ENCODE peak calls at places on chromosomes 12 and 14, in eight cellular contexts. One of them, this sample, is unnamed.

GRCh38 chr12:51907083-51907863 is at the start of gene ACVRL1:
- DNase-seq in CD4-positive, CD25-positive, alpha-beta regulatory T cell: no peak
- DNase-seq in lung: no peak
- DNase-seq in GM12865: no peak
- DNase-seq in fibroblast of lung: no peak
- DNase-seq in A549: no peak
- DNase-seq in retinal pigment epithelial cell: no peak
- DNase-seq in astrocyte of the spinal cord: no peak
- DNase-seq in this sample: no peak

GRCh38 chr12:108787539-108787938 is 56.2 kb upstream of the CORO1C start:
- DNase-seq in CD4-positive, CD25-positive, alpha-beta regulatory T cell: no peak
- DNase-seq in lung: no peak
- DNase-seq in GM12865: no peak
- DNase-seq in fibroblast of lung: no peak
- DNase-seq in A549: no peak
- DNase-seq in retinal pigment epithelial cell: no peak
- DNase-seq in astrocyte of the spinal cord: no peak
- DNase-seq in this sample: no peak

GRCh38 chr14:105419305-105420091 is at the start of gene MTA1:
- DNase-seq in CD4-positive, CD25-positive, alpha-beta regulatory T cell: peak
- DNase-seq in lung: no peak
- DNase-seq in GM12865: peak
- DNase-seq in fibroblast of lung: peak
- DNase-seq in A549: no peak
- DNase-seq in retinal pigment epithelial cell: no peak
- DNase-seq in astrocyte of the spinal cord: no peak
- DNase-seq in this sample: no peak

GRCh38 chr14:51644215-51644969 is 7.3 kb upstream of the FRMD6 start:
- DNase-seq in CD4-positive, CD25-positive, alpha-beta regulatory T cell: no peak
- DNase-seq in lung: no peak
- DNase-seq in GM12865: no peak
- DNase-seq in fibroblast of lung: peak
- DNase-seq in A549: no peak
- DNase-seq in retinal pigment epithelial cell: no peak
- DNase-seq in astrocyte of the spinal cord: no peak
- DNase-seq in this sample: peak

GRCh38 chr12:64782181-64782580 is 23.0 kb upstream of the GNS start:
- DNase-seq in CD4-positive, CD25-positive, alpha-beta regulatory T cell: no peak
- DNase-seq in lung: no peak
- DNase-seq in GM12865: no peak
- DNase-seq in fibroblast of lung: no peak
- DNase-seq in A549: no peak
- DNase-seq in retinal pigment epithelial cell: no peak
- DNase-seq in astrocyte of the spinal cord: no peak
- DNase-seq in this sample: no peak

GRCh38 chr12:83461326-83461985 is 774.8 kb downstream of the TMTC2 start:
- DNase-seq in CD4-positive, CD25-positive, alpha-beta regulatory T cell: no peak
- DNase-seq in lung: no peak
- DNase-seq in GM12865: no peak
- DNase-seq in fibroblast of lung: peak
- DNase-seq in A549: no peak
- DNase-seq in retinal pigment epithelial cell: no peak
- DNase-seq in astrocyte of the spinal cord: peak
- DNase-seq in this sample: peak

GRCh38 chr14:104822821-104823615 is 22.1 kb downstream of the ZBTB42 start:
- DNase-seq in CD4-positive, CD25-positive, alpha-beta regulatory T cell: no peak
- DNase-seq in lung: no peak
- DNase-seq in GM12865: no peak
- DNase-seq in fibroblast of lung: no peak
- DNase-seq in A549: no peak
- DNase-seq in retinal pigment epithelial cell: no peak
- DNase-seq in astrocyte of the spinal cord: no peak
- DNase-seq in this sample: no peak

GRCh38 chr12:20194171-20194570 is 174.2 kb upstream of the PDE3A start:
- DNase-seq in CD4-positive, CD25-positive, alpha-beta regulatory T cell: no peak
- DNase-seq in lung: no peak
- DNase-seq in GM12865: no peak
- DNase-seq in fibroblast of lung: peak
- DNase-seq in A549: peak
- DNase-seq in retinal pigment epithelial cell: no peak
- DNase-seq in astrocyte of the spinal cord: peak
- DNase-seq in this sample: peak

GRCh38 chr12:79615596-79616560 is 74.9 kb downstream of the PAWR start:
- DNase-seq in CD4-positive, CD25-positive, alpha-beta regulatory T cell: no peak
- DNase-seq in lung: no peak
- DNase-seq in GM12865: peak
- DNase-seq in fibroblast of lung: no peak
- DNase-seq in A549: no peak
- DNase-seq in retinal pigment epithelial cell: no peak
- DNase-seq in astrocyte of the spinal cord: no peak
- DNase-seq in this sample: no peak

GRCh38 chr14:32329146-32329545 is at the start of gene AKAP6:
- DNase-seq in CD4-positive, CD25-positive, alpha-beta regulatory T cell: no peak
- DNase-seq in lung: no peak
- DNase-seq in GM12865: no peak
- DNase-seq in fibroblast of lung: no peak
- DNase-seq in A549: no peak
- DNase-seq in retinal pigment epithelial cell: no peak
- DNase-seq in astrocyte of the spinal cord: no peak
- DNase-seq in this sample: no peak

GRCh38 chr12:20372326-20373097 is 4.2 kb downstream of the PDE3A start:
- DNase-seq in CD4-positive, CD25-positive, alpha-beta regulatory T cell: no peak
- DNase-seq in lung: no peak
- DNase-seq in GM12865: no peak
- DNase-seq in fibroblast of lung: no peak
- DNase-seq in A549: no peak
- DNase-seq in retinal pigment epithelial cell: no peak
- DNase-seq in astrocyte of the spinal cord: no peak
- DNase-seq in this sample: no peak

GRCh38 chr12:33588082-33588712 is 148.6 kb upstream of the SYT10 start:
- DNase-seq in CD4-positive, CD25-positive, alpha-beta regulatory T cell: no peak
- DNase-seq in lung: peak
- DNase-seq in GM12865: peak
- DNase-seq in fibroblast of lung: peak
- DNase-seq in A549: peak
- DNase-seq in retinal pigment epithelial cell: peak
- DNase-seq in astrocyte of the spinal cord: peak
- DNase-seq in this sample: no peak

GRCh38 chr14:32008602-32009193 is 68.4 kb upstream of the ARHGAP5 start:
- DNase-seq in CD4-positive, CD25-positive, alpha-beta regulatory T cell: no peak
- DNase-seq in lung: no peak
- DNase-seq in GM12865: no peak
- DNase-seq in fibroblast of lung: no peak
- DNase-seq in A549: no peak
- DNase-seq in retinal pigment epithelial cell: no peak
- DNase-seq in astrocyte of the spinal cord: no peak
- DNase-seq in this sample: no peak

GRCh38 chr14:42222924-42223471 is 616.3 kb downstream of the LRFN5 start:
- DNase-seq in CD4-positive, CD25-positive, alpha-beta regulatory T cell: no peak
- DNase-seq in lung: no peak
- DNase-seq in GM12865: peak
- DNase-seq in fibroblast of lung: peak
- DNase-seq in A549: peak
- DNase-seq in retinal pigment epithelial cell: peak
- DNase-seq in astrocyte of the spinal cord: peak
- DNase-seq in this sample: peak

GRCh38 chr12:112381421-112381897 is 772 bp downstream of the HECTD4 start:
- DNase-seq in CD4-positive, CD25-positive, alpha-beta regulatory T cell: no peak
- DNase-seq in lung: no peak
- DNase-seq in GM12865: peak
- DNase-seq in fibroblast of lung: no peak
- DNase-seq in A549: no peak
- DNase-seq in retinal pigment epithelial cell: no peak
- DNase-seq in astrocyte of the spinal cord: no peak
- DNase-seq in this sample: no peak

GRCh38 chr12:78555802-78556201 is 308.8 kb upstream of the SYT1 start:
- DNase-seq in CD4-positive, CD25-positive, alpha-beta regulatory T cell: no peak
- DNase-seq in lung: no peak
- DNase-seq in GM12865: no peak
- DNase-seq in fibroblast of lung: peak
- DNase-seq in A549: no peak
- DNase-seq in retinal pigment epithelial cell: no peak
- DNase-seq in astrocyte of the spinal cord: no peak
- DNase-seq in this sample: no peak

GRCh38 chr12:124747426-124748161 is 116.1 kb downstream of the SCARB1 start:
- DNase-seq in CD4-positive, CD25-positive, alpha-beta regulatory T cell: no peak
- DNase-seq in lung: no peak
- DNase-seq in GM12865: no peak
- DNase-seq in fibroblast of lung: peak
- DNase-seq in A549: peak
- DNase-seq in retinal pigment epithelial cell: peak
- DNase-seq in astrocyte of the spinal cord: peak
- DNase-seq in this sample: peak

GRCh38 chr12:666766-667308 is 3.6 kb upstream of the NINJ2 start:
- DNase-seq in CD4-positive, CD25-positive, alpha-beta regulatory T cell: peak
- DNase-seq in lung: no peak
- DNase-seq in GM12865: peak
- DNase-seq in fibroblast of lung: peak
- DNase-seq in A549: no peak
- DNase-seq in retinal pigment epithelial cell: no peak
- DNase-seq in astrocyte of the spinal cord: peak
- DNase-seq in this sample: no peak

GRCh38 chr14:55611859-55612258 is 31.9 kb downstream of the KTN1 start:
- DNase-seq in CD4-positive, CD25-positive, alpha-beta regulatory T cell: no peak
- DNase-seq in lung: no peak
- DNase-seq in GM12865: no peak
- DNase-seq in fibroblast of lung: no peak
- DNase-seq in A549: no peak
- DNase-seq in retinal pigment epithelial cell: no peak
- DNase-seq in astrocyte of the spinal cord: no peak
- DNase-seq in this sample: no peak

DNA sequence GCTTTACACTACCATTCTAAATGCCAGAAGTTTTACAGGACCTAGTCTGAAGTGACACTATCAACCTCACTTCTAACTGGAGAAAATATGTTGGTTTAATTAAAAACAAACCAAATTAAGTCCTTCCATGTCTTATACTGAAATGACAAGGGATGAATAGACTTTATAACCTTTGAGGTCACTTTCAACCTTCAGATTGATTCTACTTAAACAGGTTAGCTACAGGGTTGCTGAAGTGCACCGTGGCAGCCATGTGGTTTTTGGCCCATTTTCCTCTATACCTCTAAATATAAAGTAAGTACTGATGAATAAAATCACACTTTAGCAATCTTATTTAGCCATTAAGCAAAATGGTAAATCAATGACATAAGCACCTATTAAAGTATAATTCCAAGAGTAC is 3.9 kb downstream of the SLC38A2 start:
- DNase-seq in CD4-positive, CD25-positive, alpha-beta regulatory T cell: no peak
- DNase-seq in lung: no peak
- DNase-seq in GM12865: no peak
- DNase-seq in fibroblast of lung: no peak
- DNase-seq in A549: no peak
- DNase-seq in retinal pigment epithelial cell: no peak
- DNase-seq in astrocyte of the spinal cord: no peak
- DNase-seq in this sample: no peak
- H3K4me3 ChIP-seq in CD4-positive, CD25-positive, alpha-beta regulatory T cell: peak
- H3K4me3 ChIP-seq in lung: no peak
- H3K4me3 ChIP-seq in GM12865: peak
- H3K4me3 ChIP-seq in fibroblast of lung: peak
- H3K4me3 ChIP-seq in A549: peak
- H3K4me3 ChIP-seq in retinal pigment epithelial cell: peak
- H3K4me3 ChIP-seq in astrocyte of the spinal cord: peak
- H3K4me3 ChIP-seq in this sample: peak

DNA sequence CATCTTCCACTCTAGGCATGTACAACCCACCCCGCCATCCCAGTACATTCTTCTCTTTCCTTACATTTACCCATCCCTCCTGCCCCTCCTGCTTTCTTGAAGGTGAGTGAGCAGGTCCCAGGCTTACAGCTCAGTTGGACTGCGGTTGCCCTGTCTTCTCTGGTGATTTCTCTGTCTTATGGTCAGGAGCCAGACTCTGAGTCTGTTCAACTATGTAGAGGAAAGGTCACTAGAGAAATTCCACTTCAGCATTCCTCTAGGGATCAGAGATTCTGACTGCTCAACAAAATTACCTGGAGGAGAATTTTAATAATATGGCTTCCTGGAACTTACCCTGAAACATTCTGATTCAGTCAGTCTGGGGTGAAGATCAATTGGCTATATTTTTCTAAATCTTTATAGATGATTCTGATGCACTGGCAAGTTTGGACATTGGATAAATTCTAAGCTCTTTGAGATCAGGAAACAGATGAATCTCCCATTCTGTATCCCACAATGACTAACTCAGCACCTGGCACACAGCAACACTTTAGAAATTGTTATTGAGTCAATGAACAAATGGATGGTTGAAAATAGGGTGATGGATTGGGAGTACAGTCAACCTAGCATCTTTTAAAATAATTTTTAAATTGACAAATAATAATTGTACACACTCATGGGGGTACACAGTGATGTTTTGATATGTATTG is 128.6 kb upstream of the HIF1A start:
- DNase-seq in CD4-positive, CD25-positive, alpha-beta regulatory T cell: no peak
- DNase-seq in lung: no peak
- DNase-seq in GM12865: no peak
- DNase-seq in fibroblast of lung: peak
- DNase-seq in A549: no peak
- DNase-seq in retinal pigment epithelial cell: peak
- DNase-seq in astrocyte of the spinal cord: peak
- DNase-seq in this sample: no peak
- H3K4me3 ChIP-seq in CD4-positive, CD25-positive, alpha-beta regulatory T cell: no peak
- H3K4me3 ChIP-seq in lung: no peak
- H3K4me3 ChIP-seq in GM12865: no peak
- H3K4me3 ChIP-seq in fibroblast of lung: no peak
- H3K4me3 ChIP-seq in A549: no peak
- H3K4me3 ChIP-seq in retinal pigment epithelial cell: no peak
- H3K4me3 ChIP-seq in astrocyte of the spinal cord: no peak
- H3K4me3 ChIP-seq in this sample: no peak

DNA sequence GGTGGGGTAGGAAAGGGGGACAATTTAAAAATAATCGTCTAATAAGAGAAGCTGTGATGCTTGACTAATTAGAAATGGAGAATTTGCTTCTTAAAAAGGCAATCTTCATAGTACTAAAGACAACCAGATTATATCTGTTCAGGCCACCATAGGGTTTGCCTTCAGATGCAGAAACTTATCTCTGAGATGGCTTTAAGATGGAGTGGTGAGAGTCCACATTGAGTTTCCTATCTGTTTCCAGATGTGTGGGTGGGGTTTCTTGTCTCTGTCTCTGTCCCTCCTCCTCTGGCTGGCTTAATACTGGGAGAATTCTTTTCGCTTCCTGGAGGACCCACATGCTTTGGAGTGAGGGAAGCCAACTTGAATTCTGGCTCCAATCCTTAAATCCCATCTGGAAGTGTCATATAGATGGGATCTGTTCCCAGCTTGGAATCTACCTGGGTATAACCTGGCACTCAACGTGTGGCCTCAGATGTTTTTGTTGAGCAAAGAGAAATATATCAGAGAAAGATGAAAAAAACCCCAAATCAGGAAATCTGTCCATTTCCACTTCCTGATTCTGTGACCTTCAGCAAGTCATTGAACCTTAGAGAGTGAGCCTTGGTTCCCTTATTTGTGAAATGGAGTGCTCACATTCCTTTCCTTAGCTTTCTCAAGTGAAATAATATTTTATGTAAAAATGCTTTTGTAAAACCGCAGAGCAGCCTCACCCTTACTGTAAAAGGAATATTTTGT is 66.4 kb downstream of the CHST11 start:
- DNase-seq in CD4-positive, CD25-positive, alpha-beta regulatory T cell: no peak
- DNase-seq in lung: no peak
- DNase-seq in GM12865: peak
- DNase-seq in fibroblast of lung: no peak
- DNase-seq in A549: no peak
- DNase-seq in retinal pigment epithelial cell: no peak
- DNase-seq in astrocyte of the spinal cord: no peak
- DNase-seq in this sample: no peak
- H3K4me3 ChIP-seq in CD4-positive, CD25-positive, alpha-beta regulatory T cell: peak
- H3K4me3 ChIP-seq in lung: no peak
- H3K4me3 ChIP-seq in GM12865: no peak
- H3K4me3 ChIP-seq in fibroblast of lung: no peak
- H3K4me3 ChIP-seq in A549: no peak
- H3K4me3 ChIP-seq in retinal pigment epithelial cell: no peak
- H3K4me3 ChIP-seq in astrocyte of the spinal cord: no peak
- H3K4me3 ChIP-seq in this sample: no peak

GRCh38 chr12:38875571-38876228 is 29.7 kb downstream of the CPNE8 start:
- DNase-seq in CD4-positive, CD25-positive, alpha-beta regulatory T cell: no peak
- DNase-seq in lung: no peak
- DNase-seq in GM12865: no peak
- DNase-seq in fibroblast of lung: peak
- DNase-seq in A549: no peak
- DNase-seq in retinal pigment epithelial cell: no peak
- DNase-seq in astrocyte of the spinal cord: no peak
- DNase-seq in this sample: no peak
- H3K4me3 ChIP-seq in CD4-positive, CD25-positive, alpha-beta regulatory T cell: no peak
- H3K4me3 ChIP-seq in lung: no peak
- H3K4me3 ChIP-seq in GM12865: no peak
- H3K4me3 ChIP-seq in fibroblast of lung: no peak
- H3K4me3 ChIP-seq in A549: no peak
- H3K4me3 ChIP-seq in retinal pigment epithelial cell: no peak
- H3K4me3 ChIP-seq in astrocyte of the spinal cord: no peak
- H3K4me3 ChIP-seq in this sample: no peak